ENCODE peak calls at places on chromosome 22, in ten cellular contexts. One of them, this sample, is unnamed.

GRCh38 chr22:48236261-48236660 is 1473.8 kb downstream of the TBC1D22A start:
- DNase-seq in lower leg skin: no peak
- DNase-seq in IMR-90: no peak
- DNase-seq in breast epithelium: no peak
- DNase-seq in ovary: no peak
- DNase-seq in prostate gland: no peak
- DNase-seq in suprapubic skin: no peak
- DNase-seq in HCT116: no peak
- DNase-seq in upper lobe of left lung: no peak
- DNase-seq in adrenal gland: no peak
- DNase-seq in this sample: no peak

GRCh38 chr22:30396871-30397655 is at the start of gene SEC14L2:
- DNase-seq in lower leg skin: peak; percentile 70
- DNase-seq in IMR-90: peak; percentile 26
- DNase-seq in breast epithelium: peak; percentile 72
- DNase-seq in ovary: peak; percentile 70
- DNase-seq in prostate gland: peak; percentile 79
- DNase-seq in suprapubic skin: peak; percentile 81
- DNase-seq in HCT116: peak; percentile 43
- DNase-seq in upper lobe of left lung: peak; percentile 64
- DNase-seq in adrenal gland: peak; percentile 62
- DNase-seq in this sample: peak; percentile 74

GRCh38 chr22:23815781-23816551 is 22.8 kb downstream of the DERL3 start:
- DNase-seq in lower leg skin: no peak
- DNase-seq in IMR-90: no peak
- DNase-seq in breast epithelium: no peak
- DNase-seq in ovary: no peak
- DNase-seq in prostate gland: no peak
- DNase-seq in suprapubic skin: no peak
- DNase-seq in HCT116: no peak
- DNase-seq in upper lobe of left lung: no peak
- DNase-seq in adrenal gland: peak; percentile 48
- DNase-seq in this sample: no peak

GRCh38 chr22:24550028-24550901 is 4.7 kb downstream of the GUCD1 start:
- DNase-seq in lower leg skin: no peak
- DNase-seq in IMR-90: no peak
- DNase-seq in breast epithelium: no peak
- DNase-seq in ovary: no peak
- DNase-seq in prostate gland: no peak
- DNase-seq in suprapubic skin: no peak
- DNase-seq in HCT116: no peak
- DNase-seq in upper lobe of left lung: peak; percentile 48
- DNase-seq in adrenal gland: peak; percentile 27
- DNase-seq in this sample: peak; percentile 48

GRCh38 chr22:50581031-50581949 is 1.4 kb downstream of the CHKB start:
- DNase-seq in lower leg skin: no peak
- DNase-seq in IMR-90: no peak
- DNase-seq in breast epithelium: no peak
- DNase-seq in ovary: no peak
- DNase-seq in prostate gland: no peak
- DNase-seq in suprapubic skin: peak; percentile 58
- DNase-seq in HCT116: no peak
- DNase-seq in upper lobe of left lung: no peak
- DNase-seq in adrenal gland: no peak
- DNase-seq in this sample: no peak

GRCh38 chr22:36467946-36468345 is 13.5 kb downstream of the TXN2 start:
- DNase-seq in lower leg skin: no peak
- DNase-seq in IMR-90: peak; percentile 97
- DNase-seq in breast epithelium: no peak
- DNase-seq in ovary: no peak
- DNase-seq in prostate gland: no peak
- DNase-seq in suprapubic skin: no peak
- DNase-seq in HCT116: peak; percentile 58
- DNase-seq in upper lobe of left lung: peak; percentile 28
- DNase-seq in adrenal gland: no peak
- DNase-seq in this sample: no peak

GRCh38 chr22:41479671-41480396 is 10.9 kb downstream of the ACO2 start:
- DNase-seq in lower leg skin: no peak
- DNase-seq in IMR-90: peak; percentile 73
- DNase-seq in breast epithelium: no peak
- DNase-seq in ovary: no peak
- DNase-seq in prostate gland: no peak
- DNase-seq in suprapubic skin: no peak
- DNase-seq in HCT116: no peak
- DNase-seq in upper lobe of left lung: no peak
- DNase-seq in adrenal gland: no peak
- DNase-seq in this sample: no peak

GRCh38 chr22:48586799-48587185 is 1240.9 kb downstream of the BRD1 start:
- DNase-seq in lower leg skin: no peak
- DNase-seq in IMR-90: no peak
- DNase-seq in breast epithelium: no peak
- DNase-seq in ovary: no peak
- DNase-seq in prostate gland: no peak
- DNase-seq in suprapubic skin: no peak
- DNase-seq in HCT116: no peak
- DNase-seq in upper lobe of left lung: no peak
- DNase-seq in adrenal gland: no peak
- DNase-seq in this sample: no peak

GRCh38 chr22:39469326-39469680 is 12.5 kb downstream of the MGAT3 start:
- DNase-seq in lower leg skin: no peak
- DNase-seq in IMR-90: no peak
- DNase-seq in breast epithelium: no peak
- DNase-seq in ovary: no peak
- DNase-seq in prostate gland: no peak
- DNase-seq in suprapubic skin: no peak
- DNase-seq in HCT116: no peak
- DNase-seq in upper lobe of left lung: no peak
- DNase-seq in adrenal gland: no peak
- DNase-seq in this sample: no peak

GRCh38 chr22:35215993-35216392 is 41.3 kb upstream of the HMGXB4 start:
- DNase-seq in lower leg skin: no peak
- DNase-seq in IMR-90: no peak
- DNase-seq in breast epithelium: no peak
- DNase-seq in ovary: no peak
- DNase-seq in prostate gland: no peak
- DNase-seq in suprapubic skin: no peak
- DNase-seq in HCT116: no peak
- DNase-seq in upper lobe of left lung: no peak
- DNase-seq in adrenal gland: no peak
- DNase-seq in this sample: no peak

GRCh38 chr22:44387486-44387885 is 74.7 kb upstream of the SHISAL1 start:
- DNase-seq in lower leg skin: no peak
- DNase-seq in IMR-90: no peak
- DNase-seq in breast epithelium: no peak
- DNase-seq in ovary: peak; percentile 2
- DNase-seq in prostate gland: no peak
- DNase-seq in suprapubic skin: no peak
- DNase-seq in HCT116: no peak
- DNase-seq in upper lobe of left lung: no peak
- DNase-seq in adrenal gland: no peak
- DNase-seq in this sample: no peak

GRCh38 chr22:36160499-36160942 is at the start of gene APOL3:
- DNase-seq in lower leg skin: peak; percentile 89
- DNase-seq in IMR-90: peak; percentile 47
- DNase-seq in breast epithelium: peak; percentile 61
- DNase-seq in ovary: peak; percentile 75
- DNase-seq in prostate gland: peak; percentile 86
- DNase-seq in suprapubic skin: peak; percentile 88
- DNase-seq in HCT116: no peak
- DNase-seq in upper lobe of left lung: peak; percentile 83
- DNase-seq in adrenal gland: peak; percentile 68
- DNase-seq in this sample: peak; percentile 60

GRCh38 chr22:44486538-44486937 is 11.5 kb downstream of the RTL6 start:
- DNase-seq in lower leg skin: no peak
- DNase-seq in IMR-90: peak; percentile 27
- DNase-seq in breast epithelium: no peak
- DNase-seq in ovary: no peak
- DNase-seq in prostate gland: no peak
- DNase-seq in suprapubic skin: no peak
- DNase-seq in HCT116: no peak
- DNase-seq in upper lobe of left lung: no peak
- DNase-seq in adrenal gland: peak; percentile 92
- DNase-seq in this sample: no peak

GRCh38 chr22:48750282-48750681 is 1077.4 kb downstream of the BRD1 start:
- DNase-seq in lower leg skin: peak; percentile 9
- DNase-seq in IMR-90: no peak
- DNase-seq in breast epithelium: no peak
- DNase-seq in ovary: no peak
- DNase-seq in prostate gland: no peak
- DNase-seq in suprapubic skin: no peak
- DNase-seq in HCT116: no peak
- DNase-seq in upper lobe of left lung: no peak
- DNase-seq in adrenal gland: no peak
- DNase-seq in this sample: no peak

GRCh38 chr22:17476838-17477237 is 86.5 kb upstream of the SLC25A18 start:
- DNase-seq in lower leg skin: no peak
- DNase-seq in IMR-90: no peak
- DNase-seq in breast epithelium: no peak
- DNase-seq in ovary: no peak
- DNase-seq in prostate gland: no peak
- DNase-seq in suprapubic skin: no peak
- DNase-seq in HCT116: no peak
- DNase-seq in upper lobe of left lung: no peak
- DNase-seq in adrenal gland: no peak
- DNase-seq in this sample: no peak
- TF ChIP-seq POLR2A in lower leg skin: no peak
- TF ChIP-seq POLR2A in IMR-90: no peak
- TF ChIP-seq POLR2A in breast epithelium: no peak
- TF ChIP-seq POLR2A in ovary: no peak
- TF ChIP-seq POLR2A in prostate gland: no peak
- TF ChIP-seq POLR2A in suprapubic skin: no peak
- TF ChIP-seq POLR2A in HCT116: no peak
- TF ChIP-seq POLR2A in upper lobe of left lung: no peak
- TF ChIP-seq POLR2A in adrenal gland: no peak
- TF ChIP-seq POLR2A in this sample: no peak

DNA sequence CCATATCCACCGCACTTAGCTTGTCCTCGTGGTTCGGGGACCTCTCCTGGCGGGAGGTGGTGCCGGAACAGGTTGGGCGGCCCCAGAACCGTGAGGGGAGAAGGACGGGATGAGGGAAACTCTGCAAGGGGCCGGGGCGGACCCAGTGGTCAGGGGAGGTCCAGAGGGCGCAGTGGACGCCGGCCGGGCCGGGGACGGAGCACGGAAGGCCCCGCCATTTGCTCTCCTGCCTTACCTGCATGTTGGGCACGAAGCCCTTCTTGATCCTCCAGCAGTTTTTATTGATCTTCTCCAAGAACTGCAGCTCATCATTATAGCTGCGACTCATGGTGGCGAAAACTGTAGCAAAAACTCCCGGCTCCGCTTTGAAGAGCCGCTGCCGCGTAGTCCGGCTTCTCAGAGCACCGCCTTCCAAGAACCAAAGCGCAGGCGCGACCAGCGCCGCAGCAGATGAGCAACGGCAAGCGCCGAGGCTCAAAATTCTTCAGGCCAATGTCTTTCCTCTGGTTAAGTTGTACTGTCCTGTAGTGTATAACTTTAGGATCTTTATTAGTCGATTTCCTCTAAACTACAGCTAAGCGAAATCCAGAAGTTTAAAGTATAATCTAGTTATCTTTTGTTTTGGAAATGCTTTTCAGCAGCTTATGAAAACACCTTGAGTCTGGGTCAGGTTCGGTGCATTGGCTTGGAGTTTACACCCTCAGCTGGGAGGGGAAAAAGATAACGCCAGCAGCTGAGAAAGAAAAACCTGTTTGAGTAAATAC is at the start of gene RTCB:
- DNase-seq in lower leg skin: peak; percentile 87
- DNase-seq in IMR-90: peak; percentile 93
- DNase-seq in breast epithelium: peak; percentile 77
- DNase-seq in ovary: peak; percentile 95
- DNase-seq in prostate gland: peak; percentile 80
- DNase-seq in suprapubic skin: peak; percentile 92
- DNase-seq in HCT116: peak; percentile 88
- DNase-seq in upper lobe of left lung: peak; percentile 81
- DNase-seq in adrenal gland: peak; percentile 92
- DNase-seq in this sample: peak; percentile 90
- TF ChIP-seq POLR2A in lower leg skin: no peak
- TF ChIP-seq POLR2A in IMR-90: peak; percentile 48
- TF ChIP-seq POLR2A in breast epithelium: peak; percentile 23
- TF ChIP-seq POLR2A in ovary: peak; percentile 24
- TF ChIP-seq POLR2A in prostate gland: peak; percentile 45
- TF ChIP-seq POLR2A in suprapubic skin: peak; percentile 30
- TF ChIP-seq POLR2A in HCT116: peak; percentile 54
- TF ChIP-seq POLR2A in upper lobe of left lung: no peak
- TF ChIP-seq POLR2A in adrenal gland: peak; percentile 65
- TF ChIP-seq POLR2A in this sample: peak; percentile 74

DNA sequence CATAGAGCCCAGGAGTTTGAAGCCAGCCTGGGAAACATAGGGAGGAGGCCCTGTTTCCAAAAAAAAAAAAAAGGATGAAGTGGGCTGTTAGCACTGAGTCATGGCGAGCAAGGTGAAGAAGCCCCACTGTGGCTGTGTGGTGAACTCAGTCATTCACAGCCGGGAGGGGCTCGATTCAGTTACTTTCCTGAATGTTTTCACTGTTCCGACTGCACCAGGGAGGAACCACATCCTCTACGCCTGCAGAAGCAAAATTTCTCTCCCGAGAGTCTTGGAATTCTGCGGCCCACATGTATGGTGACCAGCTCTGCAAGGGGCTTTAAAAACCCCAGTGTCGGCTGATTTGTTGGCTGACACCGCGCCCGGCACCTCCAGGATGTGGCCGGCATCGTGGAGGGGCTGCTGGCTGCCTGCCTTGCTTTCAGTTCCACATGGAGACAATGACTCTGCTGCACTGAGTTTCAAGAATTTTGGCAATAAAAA is 27.8 kb upstream of the GRAMD4 start:
- DNase-seq in lower leg skin: no peak
- DNase-seq in IMR-90: peak; percentile 71
- DNase-seq in breast epithelium: no peak
- DNase-seq in ovary: no peak
- DNase-seq in prostate gland: no peak
- DNase-seq in suprapubic skin: no peak
- DNase-seq in HCT116: no peak
- DNase-seq in upper lobe of left lung: no peak
- DNase-seq in adrenal gland: peak; percentile 73
- DNase-seq in this sample: peak; percentile 70
- TF ChIP-seq POLR2A in lower leg skin: no peak
- TF ChIP-seq POLR2A in IMR-90: no peak
- TF ChIP-seq POLR2A in breast epithelium: no peak
- TF ChIP-seq POLR2A in ovary: no peak
- TF ChIP-seq POLR2A in prostate gland: no peak
- TF ChIP-seq POLR2A in suprapubic skin: no peak
- TF ChIP-seq POLR2A in HCT116: no peak
- TF ChIP-seq POLR2A in upper lobe of left lung: no peak
- TF ChIP-seq POLR2A in adrenal gland: no peak
- TF ChIP-seq POLR2A in this sample: no peak

DNA sequence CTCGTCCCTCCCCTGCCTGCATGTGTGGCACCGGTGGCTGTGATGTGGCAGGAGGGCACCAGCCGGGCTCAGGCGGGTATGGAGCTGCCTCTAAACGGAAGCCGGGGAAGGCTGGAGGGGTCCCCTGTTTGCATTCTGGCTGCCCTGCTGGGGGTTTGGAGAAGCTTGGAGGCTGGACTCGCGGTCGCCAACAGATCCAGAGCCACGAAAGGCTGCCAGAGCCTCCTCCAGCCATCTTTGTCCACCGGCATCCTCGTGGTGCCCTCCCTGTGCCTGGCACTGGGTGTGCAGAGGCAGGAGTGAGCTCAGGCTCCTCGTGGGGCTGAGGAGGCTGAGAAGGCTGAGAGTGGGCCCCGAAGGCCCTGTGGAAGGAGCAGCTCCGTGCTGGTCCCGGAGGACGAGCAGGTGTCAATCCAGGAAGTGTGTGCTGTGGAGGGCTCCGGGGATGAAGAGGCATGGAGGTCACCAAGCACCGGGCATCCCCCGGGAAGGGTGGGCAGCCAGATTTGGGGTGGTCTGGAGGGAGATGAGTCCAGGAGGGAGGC is 937 bp downstream of the KDELR3 start:
- DNase-seq in lower leg skin: no peak
- DNase-seq in IMR-90: no peak
- DNase-seq in breast epithelium: no peak
- DNase-seq in ovary: no peak
- DNase-seq in prostate gland: no peak
- DNase-seq in suprapubic skin: peak; percentile 65
- DNase-seq in HCT116: no peak
- DNase-seq in upper lobe of left lung: no peak
- DNase-seq in adrenal gland: no peak
- DNase-seq in this sample: no peak
- TF ChIP-seq POLR2A in lower leg skin: no peak
- TF ChIP-seq POLR2A in IMR-90: no peak
- TF ChIP-seq POLR2A in breast epithelium: no peak
- TF ChIP-seq POLR2A in ovary: no peak
- TF ChIP-seq POLR2A in prostate gland: no peak
- TF ChIP-seq POLR2A in suprapubic skin: no peak
- TF ChIP-seq POLR2A in HCT116: no peak
- TF ChIP-seq POLR2A in upper lobe of left lung: no peak
- TF ChIP-seq POLR2A in adrenal gland: no peak
- TF ChIP-seq POLR2A in this sample: no peak

This sample was measured in body of pancreas.